ENCODE peak calls at places on chromosome 17, in six cellular contexts. T is BJ; K is fibroblast of the aortic adventitia; N is CD8-positive, alpha-beta T cell; Y is tibial nerve; Q is kidney epithelial cell. V is an unnamed sample.
A peak's percentile ranks its signal among the peaks of the same experiment; 100 is the strongest.

GRCh38 chr17:17710728-17711541 is 29.7 kb downstream of the RAI1 start:
- DNase-seq in T (peak; percentile 66), N (no peak), Y (no peak), Q (peak; percentile 92), K (peak; percentile 82), V (peak; percentile 68)

GRCh38 chr17:7685533-7686220 is 1.6 kb downstream of the TP53 start:
- DNase-seq in T (peak; percentile 49), Q (peak; percentile 70), K (peak; percentile 94), N (peak; percentile 93), Y (peak; percentile 76), V (no peak)

GRCh38 chr17:3865166-3865565 is 19.1 kb upstream of the NCBP3 start:
- DNase-seq in Q (no peak), N (no peak), Y (no peak), T (no peak), K (peak; percentile 60), V (no peak)

GRCh38 chr17:55411463-55411855 is 10.2 kb downstream of the MMD start:
- DNase-seq in K (no peak), Y (no peak), N (no peak), Q (no peak), T (no peak), V (no peak)

GRCh38 chr17:61395983-61396585 is 3.6 kb upstream of the TBX2 start:
- DNase-seq in K (no peak), T (no peak), Q (no peak), N (no peak), Y (no peak), V (no peak)

GRCh38 chr17:9274973-9275372 is 253.7 kb downstream of the NTN1 start:
- DNase-seq in Y (no peak), K (no peak), N (no peak), T (no peak), Q (no peak), V (no peak)

GRCh38 chr17:2996208-2996855 is 67.1 kb downstream of the OR1D5 start:
- DNase-seq in N (no peak), Q (no peak), T (no peak), K (peak; percentile 36), Y (peak; percentile 61), V (no peak)

GRCh38 chr17:17505151-17505550 is 9.0 kb upstream of the RASD1 start:
- DNase-seq in Y (no peak), K (no peak), N (no peak), T (no peak), Q (no peak), V (no peak)

GRCh38 chr17:31202968-31203367 is 94.1 kb downstream of the OMG start:
- DNase-seq in Y (no peak), Q (no peak), T (no peak), N (no peak), K (peak; percentile 7), V (no peak)

GRCh38 chr17:81957691-81958432 is 3.1 kb downstream of the NOTUM start:
- DNase-seq in N (no peak), K (no peak), T (no peak), Y (no peak), Q (no peak), V (no peak)

GRCh38 chr17:8673621-8674020 is 43.1 kb upstream of the MYH10 start:
- DNase-seq in T (no peak), K (peak; percentile 99), N (no peak), Y (no peak), Q (no peak), V (no peak)

GRCh38 chr17:46848534-46848933 is 2.8 kb upstream of the WNT9B start:
- DNase-seq in Q (no peak), T (no peak), N (no peak), Y (no peak), K (no peak), V (no peak)

GRCh38 chr17:16286947-16287562 is 66.2 kb downstream of the CENPV start:
- DNase-seq in N (no peak), Y (no peak), K (peak; percentile 64), T (no peak), Q (no peak), V (no peak)

GRCh38 chr17:67558740-67559380 is 158.9 kb upstream of the NOL11 start:
- DNase-seq in Y (no peak), Q (no peak), N (no peak), K (peak; percentile 41), T (no peak), V (no peak)

GRCh38 chr17:47915667-47916242 is 19.7 kb downstream of the SP2 start:
- DNase-seq in Y (no peak), K (no peak), Q (no peak), N (no peak), T (no peak), V (no peak)

GRCh38 chr17:7997186-7997585 is 5.2 kb upstream of the GUCY2D start:
- DNase-seq in K (peak; percentile 50), N (no peak), Y (no peak), Q (no peak), T (no peak), V (no peak)

GRCh38 chr17:65559802-65560627 is 1.4 kb downstream of the AXIN2 start:
- DNase-seq in K (peak; percentile 20), Q (no peak), Y (peak; percentile 25), N (peak; percentile 62), T (no peak), V (no peak)

GRCh38 chr17:82394296-82394695 is 22.7 kb downstream of the UTS2R start:
- DNase-seq in T (no peak), K (no peak), N (no peak), Y (no peak), Q (no peak), V (no peak)

GRCh38 chr17:7220593-7221280 is 999 bp downstream of the ACADVL start:
- DNase-seq in N (peak; percentile 70), T (no peak), Q (no peak), Y (no peak), K (peak; percentile 64), V (no peak)

GRCh38 chr17:27526603-27527002 is 70.4 kb downstream of the KSR1 start:
- DNase-seq in N (no peak), T (no peak), Q (no peak), K (peak; percentile 41), Y (no peak), V (no peak)

DNA sequence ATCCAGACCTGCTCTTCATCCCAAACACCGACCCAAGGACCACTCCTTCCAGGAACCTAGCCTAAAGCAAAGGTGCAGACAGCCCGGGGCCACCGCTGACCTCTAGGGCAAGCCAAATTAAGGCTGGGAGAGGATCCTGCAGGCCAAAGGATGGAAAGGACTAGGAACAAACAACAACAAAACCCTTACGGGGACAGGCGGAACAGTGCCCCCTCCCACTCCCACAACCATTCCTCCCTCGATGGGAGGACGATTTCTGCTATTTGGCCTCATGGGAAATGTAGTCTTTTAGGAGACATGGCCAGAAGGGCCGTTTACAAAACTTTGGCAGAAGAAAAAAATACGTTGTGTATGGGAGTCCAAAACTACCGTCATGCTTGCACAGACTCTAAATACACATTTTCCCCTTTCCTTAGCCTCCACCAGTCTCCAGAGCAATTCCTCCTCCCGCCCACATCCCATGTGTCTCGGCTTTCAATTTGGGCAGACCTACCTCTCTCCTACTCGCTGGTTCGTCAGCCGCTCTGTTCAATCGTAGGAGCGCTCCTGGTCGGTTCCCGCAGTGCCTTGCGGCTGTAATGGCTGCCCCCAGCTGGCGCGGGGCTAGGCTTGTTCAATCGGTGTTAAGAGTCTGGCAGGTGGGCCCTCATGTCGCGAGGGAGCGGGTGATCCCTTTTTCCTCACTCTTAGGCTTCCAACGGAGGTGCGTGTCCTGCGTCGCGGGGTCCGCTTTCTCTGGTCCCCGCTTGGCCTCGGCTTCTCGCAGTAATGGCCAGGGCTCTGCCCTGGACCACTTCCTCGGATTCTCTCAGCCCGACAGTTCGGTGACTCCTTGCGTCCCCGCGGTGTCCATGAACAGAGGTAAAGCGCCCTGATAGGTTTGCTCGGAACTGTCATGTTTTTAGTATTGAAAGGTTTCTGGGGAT is at the start of gene ERAL1:
- DNase-seq in K (peak; percentile 86), N (peak; percentile 85), Q (peak; percentile 63), Y (peak; percentile 59), T (peak; percentile 49), V (peak; percentile 36)
- TF ChIP-seq CTCF in K (peak; percentile 2), N (no peak), Q (no peak), Y (no peak), T (peak; percentile 5), V (no peak)

GRCh38 chr17:74738051-74738996 is 1.3 kb downstream of the RAB37 start:
- DNase-seq in T (no peak), Q (no peak), K (no peak), Y (no peak), N (peak; percentile 93), V (no peak)
- H3K4me3 ChIP-seq in T (no peak overlapping the region), Q (no peak overlapping the region), K (no peak overlapping the region), Y (peak overlapping the region; percentile 45), N (peak overlapping the region; percentile 65), V (no peak overlapping the region)

DNA sequence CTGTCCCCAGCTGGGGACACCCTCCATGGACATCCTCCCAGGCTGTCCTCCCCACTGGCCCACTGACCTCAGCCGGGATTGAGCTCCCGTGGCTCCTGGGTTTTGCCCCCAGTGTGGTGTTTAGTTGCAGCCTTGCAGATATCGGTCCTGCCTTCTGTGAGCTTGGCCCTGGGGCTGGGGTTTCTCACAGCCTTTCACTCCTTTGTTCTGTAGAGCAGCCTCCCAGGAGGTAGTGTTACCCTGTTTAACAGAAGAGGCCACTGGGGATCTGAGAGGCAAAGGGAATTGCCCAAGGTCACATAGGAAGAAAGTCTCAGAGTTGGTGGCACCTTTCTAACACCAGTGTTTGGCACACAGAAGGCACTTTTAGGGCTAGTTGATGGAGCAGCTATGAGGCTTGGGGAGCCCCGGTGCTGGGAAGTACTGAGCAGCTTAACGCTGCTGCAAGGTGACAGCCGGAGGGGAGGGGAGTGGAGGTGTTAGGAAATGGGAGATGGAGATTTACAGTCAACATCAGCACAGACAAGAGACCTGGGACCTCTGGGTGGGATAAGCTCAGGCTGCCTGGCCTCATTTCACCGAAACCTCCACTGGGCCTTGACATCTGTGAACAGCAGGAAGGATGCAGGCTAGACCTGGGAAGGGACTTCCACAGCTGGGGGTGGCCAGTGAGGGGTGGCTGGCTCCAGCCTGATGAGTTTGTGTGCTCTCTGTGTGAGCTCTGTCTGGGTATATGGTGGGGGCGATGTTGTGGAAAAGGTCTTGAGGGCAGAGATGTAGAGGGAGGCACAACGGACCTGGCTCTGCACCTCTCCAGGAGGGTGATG is 26.1 kb downstream of the CACNA1G start:
- DNase-seq in Y (no peak), K (no peak), T (no peak), Q (no peak), N (no peak), V (no peak)
- TF ChIP-seq CTCF in Y (no peak), K (no peak), T (no peak), Q (no peak), N (no peak), V (no peak)

GRCh38 chr17:50219939-50220465 is 18.6 kb upstream of the COL1A1 start:
- DNase-seq in K (peak; percentile 91), Q (no peak), T (no peak), Y (no peak), N (no peak), V (no peak)
- H3K4me3 ChIP-seq in K (peak overlapping the region; percentile 47), Q (no peak overlapping the region), T (peak overlapping the region; percentile 21), Y (no peak overlapping the region), N (no peak overlapping the region), V (no peak overlapping the region)